ENCODE peak calls at places on chromosomes 1 and 21, in nine cellular contexts. One of them, this sample, is unnamed.

GRCh38 chr1:153677718-153678518 is 570 bp upstream of the NPR1 start:
- DNase-seq in AG09319: no peak
- DNase-seq in tibial artery: peak
- DNase-seq in endothelial cell: peak
- DNase-seq in activated T-cell treated with anti-CD3 and anti-CD28 coated beads for 1 hour: peak
- DNase-seq in activated CD4-positive, alpha-beta T cell treated with anti-CD3 and anti-CD28 coated beads, Interleukin-2, amount 50 U/mL, for 1 hour: peak
- DNase-seq in stimulated activated naive CD4-positive, alpha-beta T cell treated with Interleukin-2 at 50 U/mL for 16 hours: peak
- DNase-seq in EL: peak
- DNase-seq in stimulated activated CD8-positive, alpha-beta memory T cell treated with anti-CD3 and anti-CD28 coated beads, Interleukin-15, amount 100 ng/mL, for 4 hours: no peak
- DNase-seq in this sample: no peak

GRCh38 chr1:58702766-58703165 is 2.9 kb upstream of the MYSM1 start:
- DNase-seq in EL: no peak
- DNase-seq in activated CD4-positive, alpha-beta T cell treated with anti-CD3 and anti-CD28 coated beads, Interleukin-2, amount 50 U/mL, for 1 hour: no peak
- DNase-seq in tibial artery: no peak
- DNase-seq in activated T-cell treated with anti-CD3 and anti-CD28 coated beads for 1 hour: no peak
- DNase-seq in stimulated activated naive CD4-positive, alpha-beta T cell treated with Interleukin-2 at 50 U/mL for 16 hours: no peak
- DNase-seq in stimulated activated CD8-positive, alpha-beta memory T cell treated with anti-CD3 and anti-CD28 coated beads, Interleukin-15, amount 100 ng/mL, for 4 hours: no peak
- DNase-seq in endothelial cell: no peak
- DNase-seq in AG09319: no peak
- DNase-seq in this sample: no peak

GRCh38 chr1:42996384-42996991 is 37.8 kb upstream of the SLC2A1 start:
- DNase-seq in tibial artery: no peak
- DNase-seq in activated T-cell treated with anti-CD3 and anti-CD28 coated beads for 1 hour: no peak
- DNase-seq in stimulated activated CD8-positive, alpha-beta memory T cell treated with anti-CD3 and anti-CD28 coated beads, Interleukin-15, amount 100 ng/mL, for 4 hours: no peak
- DNase-seq in activated CD4-positive, alpha-beta T cell treated with anti-CD3 and anti-CD28 coated beads, Interleukin-2, amount 50 U/mL, for 1 hour: no peak
- DNase-seq in EL: no peak
- DNase-seq in endothelial cell: no peak
- DNase-seq in stimulated activated naive CD4-positive, alpha-beta T cell treated with Interleukin-2 at 50 U/mL for 16 hours: no peak
- DNase-seq in AG09319: no peak
- DNase-seq in this sample: no peak

GRCh38 chr1:113320972-113321680 is 69.2 kb upstream of the MAGI3 start:
- DNase-seq in stimulated activated CD8-positive, alpha-beta memory T cell treated with anti-CD3 and anti-CD28 coated beads, Interleukin-15, amount 100 ng/mL, for 4 hours: no peak
- DNase-seq in tibial artery: no peak
- DNase-seq in EL: no peak
- DNase-seq in stimulated activated naive CD4-positive, alpha-beta T cell treated with Interleukin-2 at 50 U/mL for 16 hours: no peak
- DNase-seq in activated T-cell treated with anti-CD3 and anti-CD28 coated beads for 1 hour: no peak
- DNase-seq in activated CD4-positive, alpha-beta T cell treated with anti-CD3 and anti-CD28 coated beads, Interleukin-2, amount 50 U/mL, for 1 hour: no peak
- DNase-seq in AG09319: no peak
- DNase-seq in endothelial cell: no peak
- DNase-seq in this sample: no peak

GRCh38 chr1:51237313-51237700 is 1.2 kb downstream of the RNF11 start:
- DNase-seq in endothelial cell: no peak
- DNase-seq in activated T-cell treated with anti-CD3 and anti-CD28 coated beads for 1 hour: no peak
- DNase-seq in activated CD4-positive, alpha-beta T cell treated with anti-CD3 and anti-CD28 coated beads, Interleukin-2, amount 50 U/mL, for 1 hour: no peak
- DNase-seq in EL: no peak
- DNase-seq in stimulated activated CD8-positive, alpha-beta memory T cell treated with anti-CD3 and anti-CD28 coated beads, Interleukin-15, amount 100 ng/mL, for 4 hours: no peak
- DNase-seq in stimulated activated naive CD4-positive, alpha-beta T cell treated with Interleukin-2 at 50 U/mL for 16 hours: no peak
- DNase-seq in tibial artery: no peak
- DNase-seq in AG09319: no peak
- DNase-seq in this sample: no peak

GRCh38 chr1:98929456-98929855 is 75.2 kb downstream of the PLPPR5 start:
- DNase-seq in activated CD4-positive, alpha-beta T cell treated with anti-CD3 and anti-CD28 coated beads, Interleukin-2, amount 50 U/mL, for 1 hour: no peak
- DNase-seq in stimulated activated CD8-positive, alpha-beta memory T cell treated with anti-CD3 and anti-CD28 coated beads, Interleukin-15, amount 100 ng/mL, for 4 hours: no peak
- DNase-seq in activated T-cell treated with anti-CD3 and anti-CD28 coated beads for 1 hour: no peak
- DNase-seq in tibial artery: no peak
- DNase-seq in AG09319: no peak
- DNase-seq in endothelial cell: no peak
- DNase-seq in EL: no peak
- DNase-seq in stimulated activated naive CD4-positive, alpha-beta T cell treated with Interleukin-2 at 50 U/mL for 16 hours: no peak
- DNase-seq in this sample: no peak

GRCh38 chr1:162248854-162249535 is 127.7 kb downstream of the SPATA46 start:
- DNase-seq in EL: no peak
- DNase-seq in endothelial cell: no peak
- DNase-seq in activated T-cell treated with anti-CD3 and anti-CD28 coated beads for 1 hour: no peak
- DNase-seq in tibial artery: no peak
- DNase-seq in stimulated activated naive CD4-positive, alpha-beta T cell treated with Interleukin-2 at 50 U/mL for 16 hours: no peak
- DNase-seq in stimulated activated CD8-positive, alpha-beta memory T cell treated with anti-CD3 and anti-CD28 coated beads, Interleukin-15, amount 100 ng/mL, for 4 hours: no peak
- DNase-seq in AG09319: no peak
- DNase-seq in activated CD4-positive, alpha-beta T cell treated with anti-CD3 and anti-CD28 coated beads, Interleukin-2, amount 50 U/mL, for 1 hour: no peak
- DNase-seq in this sample: no peak

GRCh38 chr1:208105756-208106155 is 138.4 kb downstream of the PLXNA2 start:
- DNase-seq in tibial artery: no peak
- DNase-seq in EL: no peak
- DNase-seq in stimulated activated CD8-positive, alpha-beta memory T cell treated with anti-CD3 and anti-CD28 coated beads, Interleukin-15, amount 100 ng/mL, for 4 hours: no peak
- DNase-seq in activated T-cell treated with anti-CD3 and anti-CD28 coated beads for 1 hour: no peak
- DNase-seq in AG09319: no peak
- DNase-seq in stimulated activated naive CD4-positive, alpha-beta T cell treated with Interleukin-2 at 50 U/mL for 16 hours: no peak
- DNase-seq in endothelial cell: no peak
- DNase-seq in activated CD4-positive, alpha-beta T cell treated with anti-CD3 and anti-CD28 coated beads, Interleukin-2, amount 50 U/mL, for 1 hour: no peak
- DNase-seq in this sample: no peak

GRCh38 chr1:157439318-157439954 is 112.9 kb downstream of the FCRL5 start:
- DNase-seq in stimulated activated CD8-positive, alpha-beta memory T cell treated with anti-CD3 and anti-CD28 coated beads, Interleukin-15, amount 100 ng/mL, for 4 hours: no peak
- DNase-seq in EL: no peak
- DNase-seq in activated CD4-positive, alpha-beta T cell treated with anti-CD3 and anti-CD28 coated beads, Interleukin-2, amount 50 U/mL, for 1 hour: no peak
- DNase-seq in stimulated activated naive CD4-positive, alpha-beta T cell treated with Interleukin-2 at 50 U/mL for 16 hours: no peak
- DNase-seq in activated T-cell treated with anti-CD3 and anti-CD28 coated beads for 1 hour: no peak
- DNase-seq in AG09319: no peak
- DNase-seq in tibial artery: no peak
- DNase-seq in endothelial cell: no peak
- DNase-seq in this sample: no peak

GRCh38 chr1:77313491-77313890 is 31.7 kb downstream of the AK5 start:
- DNase-seq in tibial artery: no peak
- DNase-seq in stimulated activated CD8-positive, alpha-beta memory T cell treated with anti-CD3 and anti-CD28 coated beads, Interleukin-15, amount 100 ng/mL, for 4 hours: no peak
- DNase-seq in stimulated activated naive CD4-positive, alpha-beta T cell treated with Interleukin-2 at 50 U/mL for 16 hours: no peak
- DNase-seq in AG09319: no peak
- DNase-seq in EL: peak
- DNase-seq in activated T-cell treated with anti-CD3 and anti-CD28 coated beads for 1 hour: no peak
- DNase-seq in activated CD4-positive, alpha-beta T cell treated with anti-CD3 and anti-CD28 coated beads, Interleukin-2, amount 50 U/mL, for 1 hour: peak
- DNase-seq in endothelial cell: peak
- DNase-seq in this sample: no peak

GRCh38 chr1:218642033-218642954 is 297.2 kb downstream of the TGFB2 start:
- DNase-seq in EL: no peak
- DNase-seq in tibial artery: no peak
- DNase-seq in stimulated activated CD8-positive, alpha-beta memory T cell treated with anti-CD3 and anti-CD28 coated beads, Interleukin-15, amount 100 ng/mL, for 4 hours: no peak
- DNase-seq in activated CD4-positive, alpha-beta T cell treated with anti-CD3 and anti-CD28 coated beads, Interleukin-2, amount 50 U/mL, for 1 hour: no peak
- DNase-seq in stimulated activated naive CD4-positive, alpha-beta T cell treated with Interleukin-2 at 50 U/mL for 16 hours: no peak
- DNase-seq in endothelial cell: no peak
- DNase-seq in activated T-cell treated with anti-CD3 and anti-CD28 coated beads for 1 hour: no peak
- DNase-seq in AG09319: peak
- DNase-seq in this sample: no peak

GRCh38 chr1:34870395-34870794 is 10.8 kb upstream of the SMIM12 start:
- DNase-seq in EL: no peak
- DNase-seq in tibial artery: peak
- DNase-seq in stimulated activated CD8-positive, alpha-beta memory T cell treated with anti-CD3 and anti-CD28 coated beads, Interleukin-15, amount 100 ng/mL, for 4 hours: no peak
- DNase-seq in endothelial cell: no peak
- DNase-seq in AG09319: no peak
- DNase-seq in stimulated activated naive CD4-positive, alpha-beta T cell treated with Interleukin-2 at 50 U/mL for 16 hours: no peak
- DNase-seq in activated T-cell treated with anti-CD3 and anti-CD28 coated beads for 1 hour: no peak
- DNase-seq in activated CD4-positive, alpha-beta T cell treated with anti-CD3 and anti-CD28 coated beads, Interleukin-2, amount 50 U/mL, for 1 hour: no peak
- DNase-seq in this sample: no peak

GRCh38 chr1:103942029-103942428 is 192.3 kb downstream of the AMY1C start:
- DNase-seq in activated T-cell treated with anti-CD3 and anti-CD28 coated beads for 1 hour: no peak
- DNase-seq in stimulated activated CD8-positive, alpha-beta memory T cell treated with anti-CD3 and anti-CD28 coated beads, Interleukin-15, amount 100 ng/mL, for 4 hours: no peak
- DNase-seq in stimulated activated naive CD4-positive, alpha-beta T cell treated with Interleukin-2 at 50 U/mL for 16 hours: no peak
- DNase-seq in activated CD4-positive, alpha-beta T cell treated with anti-CD3 and anti-CD28 coated beads, Interleukin-2, amount 50 U/mL, for 1 hour: no peak
- DNase-seq in EL: no peak
- DNase-seq in AG09319: no peak
- DNase-seq in endothelial cell: no peak
- DNase-seq in tibial artery: no peak
- DNase-seq in this sample: no peak

GRCh38 chr1:242212401-242212800 is 213.5 kb upstream of the MAP1LC3C start:
- DNase-seq in AG09319: no peak
- DNase-seq in endothelial cell: no peak
- DNase-seq in activated T-cell treated with anti-CD3 and anti-CD28 coated beads for 1 hour: no peak
- DNase-seq in stimulated activated CD8-positive, alpha-beta memory T cell treated with anti-CD3 and anti-CD28 coated beads, Interleukin-15, amount 100 ng/mL, for 4 hours: no peak
- DNase-seq in activated CD4-positive, alpha-beta T cell treated with anti-CD3 and anti-CD28 coated beads, Interleukin-2, amount 50 U/mL, for 1 hour: no peak
- DNase-seq in tibial artery: no peak
- DNase-seq in stimulated activated naive CD4-positive, alpha-beta T cell treated with Interleukin-2 at 50 U/mL for 16 hours: no peak
- DNase-seq in EL: no peak
- DNase-seq in this sample: no peak

GRCh38 chr1:197519741-197520334 is 251.8 kb downstream of the CRB1 start:
- DNase-seq in stimulated activated naive CD4-positive, alpha-beta T cell treated with Interleukin-2 at 50 U/mL for 16 hours: no peak
- DNase-seq in activated CD4-positive, alpha-beta T cell treated with anti-CD3 and anti-CD28 coated beads, Interleukin-2, amount 50 U/mL, for 1 hour: no peak
- DNase-seq in AG09319: no peak
- DNase-seq in activated T-cell treated with anti-CD3 and anti-CD28 coated beads for 1 hour: no peak
- DNase-seq in stimulated activated CD8-positive, alpha-beta memory T cell treated with anti-CD3 and anti-CD28 coated beads, Interleukin-15, amount 100 ng/mL, for 4 hours: no peak
- DNase-seq in endothelial cell: no peak
- DNase-seq in tibial artery: no peak
- DNase-seq in EL: peak
- DNase-seq in this sample: no peak

GRCh38 chr1:27632387-27633297 is 2.3 kb downstream of the FGR start:
- DNase-seq in activated T-cell treated with anti-CD3 and anti-CD28 coated beads for 1 hour: no peak
- DNase-seq in tibial artery: no peak
- DNase-seq in AG09319: no peak
- DNase-seq in activated CD4-positive, alpha-beta T cell treated with anti-CD3 and anti-CD28 coated beads, Interleukin-2, amount 50 U/mL, for 1 hour: peak
- DNase-seq in stimulated activated naive CD4-positive, alpha-beta T cell treated with Interleukin-2 at 50 U/mL for 16 hours: peak
- DNase-seq in stimulated activated CD8-positive, alpha-beta memory T cell treated with anti-CD3 and anti-CD28 coated beads, Interleukin-15, amount 100 ng/mL, for 4 hours: peak
- DNase-seq in EL: no peak
- DNase-seq in endothelial cell: no peak
- DNase-seq in this sample: peak

GRCh38 chr21:33886316-33886715 is 29.3 kb downstream of the ATP5PO start:
- DNase-seq in stimulated activated CD8-positive, alpha-beta memory T cell treated with anti-CD3 and anti-CD28 coated beads, Interleukin-15, amount 100 ng/mL, for 4 hours: no peak
- DNase-seq in EL: no peak
- DNase-seq in tibial artery: no peak
- DNase-seq in activated CD4-positive, alpha-beta T cell treated with anti-CD3 and anti-CD28 coated beads, Interleukin-2, amount 50 U/mL, for 1 hour: no peak
- DNase-seq in endothelial cell: no peak
- DNase-seq in stimulated activated naive CD4-positive, alpha-beta T cell treated with Interleukin-2 at 50 U/mL for 16 hours: no peak
- DNase-seq in AG09319: no peak
- DNase-seq in activated T-cell treated with anti-CD3 and anti-CD28 coated beads for 1 hour: no peak
- DNase-seq in this sample: no peak

GRCh38 chr1:220843481-220844011 is 35.7 kb upstream of the HLX start:
- DNase-seq in EL: no peak
- DNase-seq in endothelial cell: no peak
- DNase-seq in activated CD4-positive, alpha-beta T cell treated with anti-CD3 and anti-CD28 coated beads, Interleukin-2, amount 50 U/mL, for 1 hour: no peak
- DNase-seq in AG09319: peak
- DNase-seq in activated T-cell treated with anti-CD3 and anti-CD28 coated beads for 1 hour: no peak
- DNase-seq in stimulated activated naive CD4-positive, alpha-beta T cell treated with Interleukin-2 at 50 U/mL for 16 hours: no peak
- DNase-seq in stimulated activated CD8-positive, alpha-beta memory T cell treated with anti-CD3 and anti-CD28 coated beads, Interleukin-15, amount 100 ng/mL, for 4 hours: no peak
- DNase-seq in tibial artery: no peak
- DNase-seq in this sample: no peak

GRCh38 chr1:156727914-156728598 is at the start of gene METTL25B:
- DNase-seq in stimulated activated naive CD4-positive, alpha-beta T cell treated with Interleukin-2 at 50 U/mL for 16 hours: peak
- DNase-seq in endothelial cell: peak
- DNase-seq in activated T-cell treated with anti-CD3 and anti-CD28 coated beads for 1 hour: peak
- DNase-seq in EL: peak
- DNase-seq in activated CD4-positive, alpha-beta T cell treated with anti-CD3 and anti-CD28 coated beads, Interleukin-2, amount 50 U/mL, for 1 hour: peak
- DNase-seq in AG09319: no peak
- DNase-seq in stimulated activated CD8-positive, alpha-beta memory T cell treated with anti-CD3 and anti-CD28 coated beads, Interleukin-15, amount 100 ng/mL, for 4 hours: no peak
- DNase-seq in tibial artery: peak
- DNase-seq in this sample: peak

GRCh38 chr1:54459714-54460113 is 53.5 kb upstream of the SSBP3 start:
- DNase-seq in stimulated activated naive CD4-positive, alpha-beta T cell treated with Interleukin-2 at 50 U/mL for 16 hours: no peak
- DNase-seq in endothelial cell: no peak
- DNase-seq in tibial artery: no peak
- DNase-seq in activated T-cell treated with anti-CD3 and anti-CD28 coated beads for 1 hour: no peak
- DNase-seq in EL: no peak
- DNase-seq in AG09319: no peak
- DNase-seq in stimulated activated CD8-positive, alpha-beta memory T cell treated with anti-CD3 and anti-CD28 coated beads, Interleukin-15, amount 100 ng/mL, for 4 hours: no peak
- DNase-seq in activated CD4-positive, alpha-beta T cell treated with anti-CD3 and anti-CD28 coated beads, Interleukin-2, amount 50 U/mL, for 1 hour: no peak
- DNase-seq in this sample: no peak

GRCh38 chr1:155971910-155972809 is 6.2 kb downstream of the ARHGEF2 start:
- DNase-seq in stimulated activated naive CD4-positive, alpha-beta T cell treated with Interleukin-2 at 50 U/mL for 16 hours: no peak
- DNase-seq in endothelial cell: no peak
- DNase-seq in tibial artery: no peak
- DNase-seq in AG09319: no peak
- DNase-seq in EL: no peak
- DNase-seq in activated CD4-positive, alpha-beta T cell treated with anti-CD3 and anti-CD28 coated beads, Interleukin-2, amount 50 U/mL, for 1 hour: no peak
- DNase-seq in stimulated activated CD8-positive, alpha-beta memory T cell treated with anti-CD3 and anti-CD28 coated beads, Interleukin-15, amount 100 ng/mL, for 4 hours: no peak
- DNase-seq in activated T-cell treated with anti-CD3 and anti-CD28 coated beads for 1 hour: no peak
- DNase-seq in this sample: no peak

GRCh38 chr1:4307468-4307845 is 347.0 kb upstream of the AJAP1 start:
- DNase-seq in activated T-cell treated with anti-CD3 and anti-CD28 coated beads for 1 hour: no peak
- DNase-seq in EL: no peak
- DNase-seq in endothelial cell: no peak
- DNase-seq in tibial artery: peak
- DNase-seq in AG09319: no peak
- DNase-seq in stimulated activated naive CD4-positive, alpha-beta T cell treated with Interleukin-2 at 50 U/mL for 16 hours: no peak
- DNase-seq in activated CD4-positive, alpha-beta T cell treated with anti-CD3 and anti-CD28 coated beads, Interleukin-2, amount 50 U/mL, for 1 hour: no peak
- DNase-seq in stimulated activated CD8-positive, alpha-beta memory T cell treated with anti-CD3 and anti-CD28 coated beads, Interleukin-15, amount 100 ng/mL, for 4 hours: no peak
- DNase-seq in this sample: no peak

GRCh38 chr1:39220900-39221870 is 16.7 kb downstream of the MACF1 start:
- DNase-seq in activated T-cell treated with anti-CD3 and anti-CD28 coated beads for 1 hour: no peak
- DNase-seq in EL: no peak
- DNase-seq in stimulated activated naive CD4-positive, alpha-beta T cell treated with Interleukin-2 at 50 U/mL for 16 hours: no peak
- DNase-seq in stimulated activated CD8-positive, alpha-beta memory T cell treated with anti-CD3 and anti-CD28 coated beads, Interleukin-15, amount 100 ng/mL, for 4 hours: no peak
- DNase-seq in activated CD4-positive, alpha-beta T cell treated with anti-CD3 and anti-CD28 coated beads, Interleukin-2, amount 50 U/mL, for 1 hour: no peak
- DNase-seq in AG09319: no peak
- DNase-seq in tibial artery: no peak
- DNase-seq in endothelial cell: no peak
- DNase-seq in this sample: no peak

GRCh38 chr1:167516404-167517388 is 1.6 kb downstream of the CD247 start:
- DNase-seq in activated T-cell treated with anti-CD3 and anti-CD28 coated beads for 1 hour: no peak
- DNase-seq in EL: no peak
- DNase-seq in endothelial cell: no peak
- DNase-seq in AG09319: no peak
- DNase-seq in stimulated activated CD8-positive, alpha-beta memory T cell treated with anti-CD3 and anti-CD28 coated beads, Interleukin-15, amount 100 ng/mL, for 4 hours: peak
- DNase-seq in stimulated activated naive CD4-positive, alpha-beta T cell treated with Interleukin-2 at 50 U/mL for 16 hours: no peak
- DNase-seq in activated CD4-positive, alpha-beta T cell treated with anti-CD3 and anti-CD28 coated beads, Interleukin-2, amount 50 U/mL, for 1 hour: peak
- DNase-seq in tibial artery: no peak
- DNase-seq in this sample: no peak

GRCh38 chr1:9888886-9889285 is 21.2 kb downstream of the CTNNBIP1 start:
- DNase-seq in AG09319: no peak
- DNase-seq in stimulated activated CD8-positive, alpha-beta memory T cell treated with anti-CD3 and anti-CD28 coated beads, Interleukin-15, amount 100 ng/mL, for 4 hours: no peak
- DNase-seq in stimulated activated naive CD4-positive, alpha-beta T cell treated with Interleukin-2 at 50 U/mL for 16 hours: no peak
- DNase-seq in EL: no peak
- DNase-seq in tibial artery: no peak
- DNase-seq in activated CD4-positive, alpha-beta T cell treated with anti-CD3 and anti-CD28 coated beads, Interleukin-2, amount 50 U/mL, for 1 hour: no peak
- DNase-seq in activated T-cell treated with anti-CD3 and anti-CD28 coated beads for 1 hour: no peak
- DNase-seq in endothelial cell: no peak
- DNase-seq in this sample: no peak

GRCh38 chr1:86517336-86517735 is 29.5 kb upstream of the CLCA4 start:
- DNase-seq in tibial artery: no peak
- DNase-seq in stimulated activated CD8-positive, alpha-beta memory T cell treated with anti-CD3 and anti-CD28 coated beads, Interleukin-15, amount 100 ng/mL, for 4 hours: no peak
- DNase-seq in stimulated activated naive CD4-positive, alpha-beta T cell treated with Interleukin-2 at 50 U/mL for 16 hours: no peak
- DNase-seq in activated CD4-positive, alpha-beta T cell treated with anti-CD3 and anti-CD28 coated beads, Interleukin-2, amount 50 U/mL, for 1 hour: no peak
- DNase-seq in EL: peak
- DNase-seq in activated T-cell treated with anti-CD3 and anti-CD28 coated beads for 1 hour: no peak
- DNase-seq in endothelial cell: no peak
- DNase-seq in AG09319: no peak
- DNase-seq in this sample: no peak

GRCh38 chr1:3749512-3749911 is 2.7 kb upstream of the CCDC27 start:
- DNase-seq in activated T-cell treated with anti-CD3 and anti-CD28 coated beads for 1 hour: no peak
- DNase-seq in tibial artery: no peak
- DNase-seq in stimulated activated CD8-positive, alpha-beta memory T cell treated with anti-CD3 and anti-CD28 coated beads, Interleukin-15, amount 100 ng/mL, for 4 hours: no peak
- DNase-seq in EL: no peak
- DNase-seq in stimulated activated naive CD4-positive, alpha-beta T cell treated with Interleukin-2 at 50 U/mL for 16 hours: no peak
- DNase-seq in endothelial cell: no peak
- DNase-seq in AG09319: no peak
- DNase-seq in activated CD4-positive, alpha-beta T cell treated with anti-CD3 and anti-CD28 coated beads, Interleukin-2, amount 50 U/mL, for 1 hour: no peak
- DNase-seq in this sample: no peak

GRCh38 chr1:119276558-119276957 is 92.0 kb upstream of the HAO2 start:
- DNase-seq in AG09319: no peak
- DNase-seq in stimulated activated naive CD4-positive, alpha-beta T cell treated with Interleukin-2 at 50 U/mL for 16 hours: no peak
- DNase-seq in stimulated activated CD8-positive, alpha-beta memory T cell treated with anti-CD3 and anti-CD28 coated beads, Interleukin-15, amount 100 ng/mL, for 4 hours: no peak
- DNase-seq in activated CD4-positive, alpha-beta T cell treated with anti-CD3 and anti-CD28 coated beads, Interleukin-2, amount 50 U/mL, for 1 hour: no peak
- DNase-seq in tibial artery: no peak
- DNase-seq in endothelial cell: no peak
- DNase-seq in activated T-cell treated with anti-CD3 and anti-CD28 coated beads for 1 hour: no peak
- DNase-seq in EL: no peak
- DNase-seq in this sample: no peak